ENCODE peak calls at places on chromosomes 16 and 17, in four cellular contexts. U is omental fat pad, A is psoas muscle, Y is tibial nerve. B is an unnamed sample.

GRCh38 chr17:43868236-43868994 is 21.4 kb downstream of the CD300LG start:
- DNase-seq in A (no peak), Y (no peak), U (no peak), B (no peak)

GRCh38 chr16:79007614-79008013 is 592.9 kb downstream of the MAF start:
- DNase-seq in U (no peak), Y (no peak), A (no peak), B (no peak)

GRCh38 chr16:17194190-17194780 is 276.5 kb downstream of the XYLT1 start:
- DNase-seq in U (peak), A (peak), Y (peak), B (peak)

GRCh38 chr16:12703935-12704334 is 99.8 kb downstream of the CPPED1 start:
- DNase-seq in A (no peak), Y (no peak), U (no peak), B (no peak)

GRCh38 chr17:7912927-7913524 is 3.1 kb downstream of the RNF227 start:
- DNase-seq in Y (peak), U (no peak), A (no peak), B (no peak)

GRCh38 chr16:2691491-2692248 is 9.3 kb downstream of the KCTD5 start:
- DNase-seq in A (peak), U (no peak), Y (no peak), B (no peak)

GRCh38 chr17:64975318-64976087 is 56.2 kb upstream of the LRRC37A3 start:
- DNase-seq in Y (peak), A (peak), U (peak), B (peak)

GRCh38 chr17:83077411-83077810 is 2.0 kb upstream of the METRNL start:
- DNase-seq in U (no peak), A (no peak), Y (no peak), B (no peak)

GRCh38 chr17:39177256-39177655 is 11.3 kb upstream of the ARL5C start:
- DNase-seq in Y (no peak), U (no peak), A (no peak), B (no peak)

GRCh38 chr17:20073056-20073979 is 64.2 kb downstream of the SPECC1 start:
- DNase-seq in U (no peak), Y (peak), A (peak), B (peak)

GRCh38 chr17:7883781-7884386 is 4.7 kb upstream of the CHD3 start:
- DNase-seq in U (no peak), Y (no peak), A (no peak), B (no peak)

GRCh38 chr17:64662774-64663367 is 764 bp upstream of the SMURF2 start:
- DNase-seq in Y (no peak), A (no peak), U (no peak), B (no peak)

GRCh38 chr16:5863207-5863606 is 765.6 kb upstream of the EEF2KMT start:
- DNase-seq in Y (no peak), A (no peak), U (no peak), B (no peak)

GRCh38 chr17:70855401-70856054 is 686.2 kb downstream of the KCNJ2 start:
- DNase-seq in A (no peak), Y (no peak), U (no peak), B (no peak)

GRCh38 chr17:14460502-14460901 is 159.6 kb downstream of the HS3ST3B1 start:
- DNase-seq in A (no peak), Y (no peak), U (no peak), B (no peak)

GRCh38 chr17:67280279-67280678 is 35.3 kb upstream of the HELZ start:
- DNase-seq in Y (peak), U (no peak), A (peak), B (peak)

GRCh38 chr16:85570213-85570734 is 42.8 kb upstream of the GSE1 start:
- DNase-seq in A (no peak), U (no peak), Y (no peak), B (no peak)

GRCh38 chr17:8192070-8192815 is 2.3 kb upstream of the BORCS6 start:
- DNase-seq in A (peak), U (no peak), Y (peak), B (peak)

GRCh38 chr16:10609410-10609774 is 29.0 kb upstream of the EMP2 start:
- DNase-seq in Y (no peak), U (no peak), A (no peak), B (peak)

GRCh38 chr16:67563708-67564468 is 1.6 kb downstream of the CTCF start:
- DNase-seq in U (no peak), A (peak), Y (peak), B (no peak)

GRCh38 chr17:53142890-53143289 is 679.8 kb upstream of the KIF2B start:
- DNase-seq in A (no peak), U (no peak), Y (no peak), B (no peak)

GRCh38 chr16:56332464-56333079 is 92.8 kb downstream of the AMFR start:
- DNase-seq in A (peak), Y (peak), U (no peak), B (peak)
- TF ChIP-seq CTCF in A (peak), Y (peak), U (no peak), B (peak)

GRCh38 chr17:48134912-48135480 is 27.4 kb downstream of the SNX11 start:
- DNase-seq in U (no peak), A (no peak), Y (no peak), B (no peak)
- TF ChIP-seq CTCF in U (no peak), A (no peak), Y (no peak), B (no peak)

GRCh38 chr16:84209989-84210388 is 19.0 kb downstream of the ADAD2 start:
- DNase-seq in A (no peak), Y (no peak), U (no peak), B (no peak)
- TF ChIP-seq CTCF in A (no peak), Y (no peak), U (no peak), B (no peak)

DNA sequence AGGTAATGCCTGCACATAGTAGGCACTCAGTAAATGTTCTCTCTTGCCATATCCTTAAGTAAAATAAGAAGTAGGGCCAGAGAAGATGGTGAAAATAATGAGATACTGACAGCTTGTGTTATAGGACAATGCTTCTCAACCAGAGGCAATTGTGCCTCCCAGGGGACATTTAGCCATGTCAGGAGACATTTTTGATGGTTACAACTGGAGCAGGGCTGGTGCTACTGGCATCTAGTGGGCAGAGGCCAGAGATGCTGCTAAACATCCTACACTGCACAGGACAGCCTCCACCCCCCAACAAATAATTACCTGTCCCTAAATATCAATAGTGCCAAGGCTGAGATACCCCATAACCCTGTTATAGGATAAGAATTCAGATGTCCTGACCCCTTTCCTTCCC is 1.7 kb downstream of the RAD51D start:
- DNase-seq in A (no peak), Y (no peak), U (no peak), B (no peak)
- TF ChIP-seq CTCF in A (no peak), Y (no peak), U (no peak), B (no peak)

DNA sequence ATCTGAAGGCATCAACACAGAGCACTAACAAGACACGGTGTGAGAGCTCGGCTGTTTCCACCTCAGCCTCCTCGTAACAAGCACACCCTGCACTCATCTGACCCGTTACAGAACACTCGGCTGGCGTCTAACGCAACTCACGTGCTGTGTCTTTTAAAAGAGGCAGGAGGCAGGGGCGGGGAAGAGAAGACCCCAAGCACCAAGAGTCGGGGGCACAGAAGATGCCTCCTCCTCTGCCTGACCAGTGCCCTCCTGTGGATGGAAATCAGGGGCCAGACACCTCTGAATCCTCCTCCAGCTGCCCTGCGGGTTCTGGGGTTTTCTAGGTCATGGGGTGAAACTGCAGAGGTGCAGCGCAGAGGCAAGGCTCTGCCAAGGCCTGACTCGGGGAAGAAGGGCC is 74.3 kb downstream of the ZNF778 start:
- DNase-seq in U (no peak), Y (no peak), A (no peak), B (no peak)
- TF ChIP-seq CTCF in U (no peak), Y (no peak), A (no peak), B (no peak)

GRCh38 chr16:56630134-56630533 is 2.3 kb upstream of the MT1M start:
- DNase-seq in U (no peak), A (no peak), Y (no peak), B (no peak)
- TF ChIP-seq CTCF in U (no peak), A (no peak), Y (no peak), B (no peak)

DNA sequence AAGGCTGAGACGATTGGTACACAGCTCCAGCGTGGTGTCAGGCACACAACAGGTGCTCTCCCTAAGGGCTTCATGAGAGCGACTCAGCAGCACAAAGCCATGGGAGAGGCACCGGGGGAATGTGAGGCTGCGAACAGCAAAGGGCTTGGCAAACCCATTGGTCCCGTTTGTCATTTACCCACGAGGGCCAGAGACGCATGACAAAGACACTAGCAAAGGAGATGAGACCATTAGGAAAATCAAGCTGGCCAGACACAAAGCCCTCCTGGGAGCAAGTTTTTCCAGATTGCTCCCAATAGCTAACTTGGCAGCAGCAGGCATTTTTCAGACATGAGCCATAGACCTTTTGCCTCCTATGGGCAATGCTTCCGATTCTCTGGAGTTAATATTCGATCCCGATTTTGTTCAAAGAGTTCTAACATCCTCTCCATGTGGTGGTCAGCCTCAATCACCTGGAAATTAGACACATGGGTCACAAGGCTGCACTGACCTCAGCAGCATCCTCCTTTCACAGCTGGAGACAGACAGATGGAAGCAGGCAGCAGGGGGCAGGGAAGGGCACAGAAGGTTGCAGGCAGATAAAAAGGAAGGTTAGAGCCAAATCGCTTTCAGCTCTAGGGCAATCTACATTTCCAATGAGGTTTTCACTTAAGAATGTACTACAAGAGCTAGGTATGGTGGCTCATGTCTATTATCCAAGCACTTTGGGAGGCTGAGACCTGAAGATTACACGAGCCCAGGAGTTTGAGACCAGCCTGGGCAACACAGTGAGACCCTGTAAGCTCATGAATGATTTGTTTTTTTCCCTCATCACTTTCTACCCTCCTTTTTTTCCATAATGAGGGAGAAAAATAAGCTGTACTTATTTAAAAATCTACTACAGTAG is 38.1 kb downstream of the TK2 start:
- DNase-seq in Y (peak), A (no peak), U (no peak), B (no peak)
- TF ChIP-seq CTCF in Y (no peak), A (no peak), U (no peak), B (no peak)

B was measured in heart left ventricle.